ENCODE peak calls at places on chromosomes 3 and 15, in ten cellular contexts. One of them, this sample, is unnamed.

GRCh38 chr3:192914873-192915272 is 2.8 kb downstream of the MB21D2 start:
- DNase-seq in A549: no peak
- DNase-seq in upper lobe of left lung: no peak
- DNase-seq in esophagus muscularis mucosa: no peak
- DNase-seq in H1: no peak
- DNase-seq in ovary: no peak
- DNase-seq in transverse colon: no peak
- DNase-seq in stomach: no peak
- DNase-seq in GM12878: no peak
- DNase-seq in SK-N-SH: no peak
- DNase-seq in this sample: no peak

GRCh38 chr15:68679961-68680371 is 101.2 kb downstream of the CORO2B start:
- DNase-seq in esophagus muscularis mucosa: no peak
- DNase-seq in SK-N-SH: no peak
- DNase-seq in A549: no peak
- DNase-seq in GM12878: no peak
- DNase-seq in H1: no peak
- DNase-seq in upper lobe of left lung: no peak
- DNase-seq in stomach: no peak
- DNase-seq in transverse colon: no peak
- DNase-seq in ovary: peak; percentile 7
- DNase-seq in this sample: no peak

GRCh38 chr3:20478407-20478806 is 292.4 kb upstream of the SGO1 start:
- DNase-seq in upper lobe of left lung: no peak
- DNase-seq in stomach: no peak
- DNase-seq in GM12878: no peak
- DNase-seq in A549: no peak
- DNase-seq in H1: no peak
- DNase-seq in transverse colon: no peak
- DNase-seq in ovary: no peak
- DNase-seq in SK-N-SH: no peak
- DNase-seq in esophagus muscularis mucosa: no peak
- DNase-seq in this sample: no peak

GRCh38 chr3:81214626-81215025 is 546.8 kb downstream of the GBE1 start:
- DNase-seq in esophagus muscularis mucosa: no peak
- DNase-seq in GM12878: no peak
- DNase-seq in stomach: no peak
- DNase-seq in transverse colon: no peak
- DNase-seq in A549: no peak
- DNase-seq in upper lobe of left lung: no peak
- DNase-seq in ovary: no peak
- DNase-seq in H1: no peak
- DNase-seq in SK-N-SH: no peak
- DNase-seq in this sample: no peak

GRCh38 chr15:81418427-81418826 is 44.4 kb upstream of the TMC3 start:
- DNase-seq in esophagus muscularis mucosa: no peak
- DNase-seq in SK-N-SH: no peak
- DNase-seq in stomach: no peak
- DNase-seq in upper lobe of left lung: no peak
- DNase-seq in H1: no peak
- DNase-seq in transverse colon: no peak
- DNase-seq in ovary: no peak
- DNase-seq in GM12878: no peak
- DNase-seq in A549: no peak
- DNase-seq in this sample: no peak

GRCh38 chr15:41411031-41411430 is 5.9 kb upstream of the RTF1 start:
- DNase-seq in upper lobe of left lung: no peak
- DNase-seq in A549: no peak
- DNase-seq in stomach: no peak
- DNase-seq in transverse colon: no peak
- DNase-seq in ovary: no peak
- DNase-seq in esophagus muscularis mucosa: no peak
- DNase-seq in H1: no peak
- DNase-seq in SK-N-SH: no peak
- DNase-seq in GM12878: no peak
- DNase-seq in this sample: no peak

GRCh38 chr3:49213541-49213943 is 42.1 kb downstream of the KLHDC8B start:
- DNase-seq in H1: no peak
- DNase-seq in transverse colon: no peak
- DNase-seq in stomach: no peak
- DNase-seq in upper lobe of left lung: peak; percentile 78
- DNase-seq in SK-N-SH: no peak
- DNase-seq in A549: no peak
- DNase-seq in GM12878: no peak
- DNase-seq in esophagus muscularis mucosa: no peak
- DNase-seq in ovary: no peak
- DNase-seq in this sample: no peak

GRCh38 chr3:171072432-171072831 is 45.9 kb upstream of the SLC2A2 start:
- DNase-seq in SK-N-SH: no peak
- DNase-seq in upper lobe of left lung: no peak
- DNase-seq in GM12878: no peak
- DNase-seq in ovary: no peak
- DNase-seq in stomach: no peak
- DNase-seq in transverse colon: no peak
- DNase-seq in H1: no peak
- DNase-seq in A549: no peak
- DNase-seq in esophagus muscularis mucosa: no peak
- DNase-seq in this sample: no peak

GRCh38 chr15:86570738-86571137 is 491.1 kb downstream of the AGBL1 start:
- DNase-seq in esophagus muscularis mucosa: no peak
- DNase-seq in SK-N-SH: no peak
- DNase-seq in transverse colon: no peak
- DNase-seq in upper lobe of left lung: peak; percentile 43
- DNase-seq in stomach: no peak
- DNase-seq in A549: no peak
- DNase-seq in ovary: no peak
- DNase-seq in H1: no peak
- DNase-seq in GM12878: no peak
- DNase-seq in this sample: no peak

GRCh38 chr3:69178100-69178499 is 55.7 kb upstream of the LMOD3 start:
- DNase-seq in SK-N-SH: no peak
- DNase-seq in ovary: no peak
- DNase-seq in upper lobe of left lung: no peak
- DNase-seq in transverse colon: no peak
- DNase-seq in GM12878: no peak
- DNase-seq in esophagus muscularis mucosa: no peak
- DNase-seq in H1: no peak
- DNase-seq in stomach: no peak
- DNase-seq in A549: no peak
- DNase-seq in this sample: no peak

GRCh38 chr3:101484805-101485620 is 28.0 kb downstream of the SENP7 start:
- DNase-seq in A549: peak; percentile 11
- DNase-seq in stomach: no peak
- DNase-seq in GM12878: no peak
- DNase-seq in H1: no peak
- DNase-seq in SK-N-SH: no peak
- DNase-seq in transverse colon: no peak
- DNase-seq in ovary: no peak
- DNase-seq in esophagus muscularis mucosa: no peak
- DNase-seq in upper lobe of left lung: no peak
- DNase-seq in this sample: no peak

GRCh38 chr15:43293402-43293801 is 26.7 kb upstream of the TGM5 start:
- DNase-seq in esophagus muscularis mucosa: no peak
- DNase-seq in GM12878: no peak
- DNase-seq in H1: peak; percentile 62
- DNase-seq in transverse colon: no peak
- DNase-seq in ovary: no peak
- DNase-seq in upper lobe of left lung: peak; percentile 73
- DNase-seq in SK-N-SH: peak; percentile 47
- DNase-seq in stomach: no peak
- DNase-seq in A549: peak; percentile 4
- DNase-seq in this sample: no peak

GRCh38 chr15:43299884-43300283 is 30.5 kb downstream of the LCMT2 start:
- DNase-seq in ovary: no peak
- DNase-seq in esophagus muscularis mucosa: no peak
- DNase-seq in H1: no peak
- DNase-seq in transverse colon: no peak
- DNase-seq in GM12878: no peak
- DNase-seq in A549: no peak
- DNase-seq in upper lobe of left lung: no peak
- DNase-seq in SK-N-SH: no peak
- DNase-seq in stomach: no peak
- DNase-seq in this sample: no peak

GRCh38 chr15:43299411-43299810 is 31.0 kb downstream of the LCMT2 start:
- DNase-seq in transverse colon: no peak
- DNase-seq in stomach: no peak
- DNase-seq in SK-N-SH: no peak
- DNase-seq in A549: no peak
- DNase-seq in esophagus muscularis mucosa: no peak
- DNase-seq in ovary: no peak
- DNase-seq in H1: no peak
- DNase-seq in upper lobe of left lung: no peak
- DNase-seq in GM12878: no peak
- DNase-seq in this sample: no peak

GRCh38 chr15:43292375-43293078 is 25.8 kb upstream of the TGM5 start:
- DNase-seq in upper lobe of left lung: no peak
- DNase-seq in GM12878: no peak
- DNase-seq in H1: no peak
- DNase-seq in transverse colon: no peak
- DNase-seq in stomach: no peak
- DNase-seq in SK-N-SH: no peak
- DNase-seq in ovary: no peak
- DNase-seq in A549: no peak
- DNase-seq in esophagus muscularis mucosa: no peak
- DNase-seq in this sample: no peak

GRCh38 chr15:43294091-43294706 is 27.5 kb upstream of the TGM5 start:
- DNase-seq in H1: no peak
- DNase-seq in esophagus muscularis mucosa: no peak
- DNase-seq in transverse colon: no peak
- DNase-seq in ovary: no peak
- DNase-seq in stomach: no peak
- DNase-seq in GM12878: no peak
- DNase-seq in A549: no peak
- DNase-seq in upper lobe of left lung: no peak
- DNase-seq in SK-N-SH: no peak
- DNase-seq in this sample: no peak
- TF ChIP-seq EP300 in H1: no peak
- TF ChIP-seq EP300 in esophagus muscularis mucosa: no peak
- TF ChIP-seq EP300 in transverse colon: no peak
- TF ChIP-seq EP300 in ovary: no peak
- TF ChIP-seq EP300 in stomach: no peak
- TF ChIP-seq EP300 in GM12878: no peak
- TF ChIP-seq EP300 in A549: no peak
- TF ChIP-seq EP300 in upper lobe of left lung: no peak
- TF ChIP-seq EP300 in SK-N-SH: no peak
- TF ChIP-seq EP300 in this sample: no peak

GRCh38 chr3:189588061-189588817 is 43.0 kb upstream of the TP63 start:
- DNase-seq in transverse colon: no peak
- DNase-seq in SK-N-SH: no peak
- DNase-seq in GM12878: no peak
- DNase-seq in stomach: no peak
- DNase-seq in esophagus muscularis mucosa: no peak
- DNase-seq in ovary: no peak
- DNase-seq in upper lobe of left lung: no peak
- DNase-seq in H1: no peak
- DNase-seq in A549: peak; percentile 23
- DNase-seq in this sample: no peak
- H3K4me3 ChIP-seq in transverse colon: no peak overlapping the region
- H3K4me3 ChIP-seq in SK-N-SH: no peak overlapping the region
- H3K4me3 ChIP-seq in GM12878: no peak overlapping the region
- H3K4me3 ChIP-seq in stomach: no peak overlapping the region
- H3K4me3 ChIP-seq in esophagus muscularis mucosa: no peak overlapping the region
- H3K4me3 ChIP-seq in ovary: no peak overlapping the region
- H3K4me3 ChIP-seq in upper lobe of left lung: no peak overlapping the region
- H3K4me3 ChIP-seq in H1: no peak overlapping the region
- H3K4me3 ChIP-seq in A549: no peak overlapping the region
- H3K4me3 ChIP-seq in this sample: no peak overlapping the region

GRCh38 chr3:190912736-190913135 is 50.2 kb upstream of the GMNC start:
- DNase-seq in stomach: no peak
- DNase-seq in GM12878: no peak
- DNase-seq in esophagus muscularis mucosa: no peak
- DNase-seq in transverse colon: no peak
- DNase-seq in A549: no peak
- DNase-seq in ovary: no peak
- DNase-seq in H1: no peak
- DNase-seq in SK-N-SH: no peak
- DNase-seq in upper lobe of left lung: no peak
- DNase-seq in this sample: no peak
- TF ChIP-seq EP300 in stomach: no peak
- TF ChIP-seq EP300 in GM12878: no peak
- TF ChIP-seq EP300 in esophagus muscularis mucosa: no peak
- TF ChIP-seq EP300 in transverse colon: no peak
- TF ChIP-seq EP300 in A549: no peak
- TF ChIP-seq EP300 in ovary: no peak
- TF ChIP-seq EP300 in H1: no peak
- TF ChIP-seq EP300 in SK-N-SH: no peak
- TF ChIP-seq EP300 in upper lobe of left lung: no peak
- TF ChIP-seq EP300 in this sample: no peak

GRCh38 chr3:172333692-172334457 is 114.4 kb downstream of the GHSR start:
- DNase-seq in GM12878: no peak
- DNase-seq in SK-N-SH: no peak
- DNase-seq in transverse colon: no peak
- DNase-seq in A549: no peak
- DNase-seq in stomach: no peak
- DNase-seq in upper lobe of left lung: no peak
- DNase-seq in ovary: no peak
- DNase-seq in H1: no peak
- DNase-seq in esophagus muscularis mucosa: no peak
- DNase-seq in this sample: no peak

GRCh38 chr3:172332256-172333041 is 115.8 kb downstream of the GHSR start:
- DNase-seq in upper lobe of left lung: no peak
- DNase-seq in A549: peak; percentile 41
- DNase-seq in transverse colon: peak; percentile 75
- DNase-seq in ovary: peak; percentile 75
- DNase-seq in stomach: peak; percentile 76
- DNase-seq in esophagus muscularis mucosa: no peak
- DNase-seq in GM12878: no peak
- DNase-seq in H1: peak; percentile 78
- DNase-seq in SK-N-SH: peak; percentile 66
- DNase-seq in this sample: peak; percentile 85

GRCh38 chr3:172330413-172330812 is 117.8 kb downstream of the GHSR start:
- DNase-seq in SK-N-SH: no peak
- DNase-seq in H1: no peak
- DNase-seq in GM12878: no peak
- DNase-seq in A549: no peak
- DNase-seq in esophagus muscularis mucosa: no peak
- DNase-seq in ovary: no peak
- DNase-seq in transverse colon: no peak
- DNase-seq in upper lobe of left lung: no peak
- DNase-seq in stomach: no peak
- DNase-seq in this sample: no peak

GRCh38 chr3:172334743-172335142 is 113.5 kb downstream of the GHSR start:
- DNase-seq in esophagus muscularis mucosa: no peak
- DNase-seq in SK-N-SH: no peak
- DNase-seq in upper lobe of left lung: no peak
- DNase-seq in H1: no peak
- DNase-seq in A549: no peak
- DNase-seq in GM12878: no peak
- DNase-seq in transverse colon: no peak
- DNase-seq in stomach: no peak
- DNase-seq in ovary: no peak
- DNase-seq in this sample: no peak

DNA sequence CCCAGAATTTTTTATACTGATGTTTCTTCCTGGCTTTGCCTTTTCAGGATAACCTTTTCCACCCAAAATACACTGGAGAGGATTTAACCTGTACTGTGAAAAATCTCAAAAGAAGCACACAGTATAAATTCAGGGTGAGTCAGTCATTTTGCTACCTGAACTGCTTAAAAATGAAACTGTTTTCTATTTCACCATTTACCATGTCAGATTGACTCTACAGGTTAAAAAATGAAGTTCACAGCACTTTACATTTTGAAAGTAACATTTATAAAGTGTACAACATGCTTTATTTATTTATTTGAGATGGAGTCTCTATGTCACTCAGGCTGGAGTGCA is 115.2 kb downstream of the GHSR start:
- DNase-seq in transverse colon: no peak
- DNase-seq in stomach: no peak
- DNase-seq in esophagus muscularis mucosa: no peak
- DNase-seq in GM12878: no peak
- DNase-seq in upper lobe of left lung: no peak
- DNase-seq in ovary: no peak
- DNase-seq in SK-N-SH: no peak
- DNase-seq in A549: no peak
- DNase-seq in H1: no peak
- DNase-seq in this sample: no peak
- H3K4me3 ChIP-seq in transverse colon: no peak overlapping the region
- H3K4me3 ChIP-seq in stomach: no peak overlapping the region
- H3K4me3 ChIP-seq in esophagus muscularis mucosa: no peak overlapping the region
- H3K4me3 ChIP-seq in GM12878: no peak overlapping the region
- H3K4me3 ChIP-seq in upper lobe of left lung: no peak overlapping the region
- H3K4me3 ChIP-seq in ovary: no peak overlapping the region
- H3K4me3 ChIP-seq in SK-N-SH: no peak overlapping the region
- H3K4me3 ChIP-seq in A549: no peak overlapping the region
- H3K4me3 ChIP-seq in H1: no peak overlapping the region
- H3K4me3 ChIP-seq in this sample: no peak overlapping the region